ENCODE peak calls at places on chromosomes 12 and 14, in seven cellular contexts. One of them, this sample, is unnamed.

GRCh38 chr12:109582636-109583035 is 9.0 kb downstream of the MVK start:
- DNase-seq in fibroblast of mammary gland: no peak
- DNase-seq in prostate gland: no peak
- DNase-seq in fibroblast of pulmonary artery: no peak
- DNase-seq in pancreas: no peak
- DNase-seq in neural progenitor cell: peak
- DNase-seq in GM12865: no peak
- DNase-seq in this sample: no peak

GRCh38 chr12:16347391-16348298 is at the start of gene MGST1:
- DNase-seq in prostate gland: peak
- DNase-seq in neural progenitor cell: peak
- DNase-seq in fibroblast of mammary gland: peak
- DNase-seq in GM12865: peak
- DNase-seq in fibroblast of pulmonary artery: peak
- DNase-seq in pancreas: peak
- DNase-seq in this sample: peak

GRCh38 chr14:103522649-103523582 is at the start of gene CKB:
- DNase-seq in pancreas: peak
- DNase-seq in GM12865: peak
- DNase-seq in neural progenitor cell: peak
- DNase-seq in fibroblast of pulmonary artery: peak
- DNase-seq in fibroblast of mammary gland: no peak
- DNase-seq in prostate gland: peak
- DNase-seq in this sample: peak

GRCh38 chr12:46372852-46373302 is 304 bp upstream of the SLC38A2 start:
- DNase-seq in neural progenitor cell: no peak
- DNase-seq in pancreas: no peak
- DNase-seq in fibroblast of pulmonary artery: no peak
- DNase-seq in GM12865: no peak
- DNase-seq in fibroblast of mammary gland: no peak
- DNase-seq in prostate gland: no peak
- DNase-seq in this sample: no peak

GRCh38 chr14:37202265-37202664 is 4.5 kb downstream of the MIPOL1 start:
- DNase-seq in GM12865: no peak
- DNase-seq in fibroblast of pulmonary artery: peak
- DNase-seq in prostate gland: no peak
- DNase-seq in neural progenitor cell: no peak
- DNase-seq in pancreas: no peak
- DNase-seq in fibroblast of mammary gland: peak
- DNase-seq in this sample: no peak

GRCh38 chr12:14238224-14238792 is 127.2 kb upstream of the ATF7IP start:
- DNase-seq in prostate gland: no peak
- DNase-seq in fibroblast of mammary gland: peak
- DNase-seq in GM12865: peak
- DNase-seq in fibroblast of pulmonary artery: peak
- DNase-seq in pancreas: no peak
- DNase-seq in neural progenitor cell: no peak
- DNase-seq in this sample: no peak

GRCh38 chr12:49331360-49332222 is 5.4 kb downstream of the C1QL4 start:
- DNase-seq in neural progenitor cell: peak
- DNase-seq in fibroblast of mammary gland: peak
- DNase-seq in fibroblast of pulmonary artery: peak
- DNase-seq in prostate gland: peak
- DNase-seq in pancreas: peak
- DNase-seq in GM12865: no peak
- DNase-seq in this sample: peak

GRCh38 chr14:61695695-61696527 is 598 bp downstream of the HIF1A start:
- DNase-seq in neural progenitor cell: peak
- DNase-seq in pancreas: peak
- DNase-seq in fibroblast of pulmonary artery: peak
- DNase-seq in GM12865: peak
- DNase-seq in prostate gland: peak
- DNase-seq in fibroblast of mammary gland: no peak
- DNase-seq in this sample: peak

GRCh38 chr12:54701940-54702592 is 53.9 kb upstream of the DCD start:
- DNase-seq in fibroblast of pulmonary artery: peak
- DNase-seq in fibroblast of mammary gland: peak
- DNase-seq in neural progenitor cell: peak
- DNase-seq in pancreas: no peak
- DNase-seq in GM12865: peak
- DNase-seq in prostate gland: peak
- DNase-seq in this sample: no peak

GRCh38 chr14:58238252-58239247 is 6.1 kb upstream of the PSMA3 start:
- DNase-seq in fibroblast of pulmonary artery: peak
- DNase-seq in fibroblast of mammary gland: peak
- DNase-seq in pancreas: no peak
- DNase-seq in neural progenitor cell: no peak
- DNase-seq in prostate gland: no peak
- DNase-seq in GM12865: no peak
- DNase-seq in this sample: no peak

GRCh38 chr14:101823511-101824120 is 62.1 kb downstream of the PPP2R5C start:
- DNase-seq in fibroblast of mammary gland: peak
- DNase-seq in prostate gland: no peak
- DNase-seq in pancreas: no peak
- DNase-seq in neural progenitor cell: no peak
- DNase-seq in GM12865: peak
- DNase-seq in fibroblast of pulmonary artery: no peak
- DNase-seq in this sample: no peak

GRCh38 chr14:101826359-101826758 is 64.8 kb downstream of the PPP2R5C start:
- DNase-seq in fibroblast of mammary gland: no peak
- DNase-seq in fibroblast of pulmonary artery: no peak
- DNase-seq in GM12865: no peak
- DNase-seq in prostate gland: no peak
- DNase-seq in neural progenitor cell: no peak
- DNase-seq in pancreas: no peak
- DNase-seq in this sample: no peak

GRCh38 chr14:101825797-101826196 is 64.3 kb downstream of the PPP2R5C start:
- DNase-seq in fibroblast of pulmonary artery: no peak
- DNase-seq in fibroblast of mammary gland: no peak
- DNase-seq in prostate gland: no peak
- DNase-seq in neural progenitor cell: no peak
- DNase-seq in GM12865: peak
- DNase-seq in pancreas: no peak
- DNase-seq in this sample: no peak

GRCh38 chr14:101823081-101823480 is 61.6 kb downstream of the PPP2R5C start:
- DNase-seq in prostate gland: no peak
- DNase-seq in fibroblast of pulmonary artery: no peak
- DNase-seq in neural progenitor cell: no peak
- DNase-seq in pancreas: no peak
- DNase-seq in GM12865: peak
- DNase-seq in fibroblast of mammary gland: no peak
- DNase-seq in this sample: no peak

GRCh38 chr14:101824339-101824727 is 62.8 kb downstream of the PPP2R5C start:
- DNase-seq in fibroblast of pulmonary artery: no peak
- DNase-seq in prostate gland: no peak
- DNase-seq in GM12865: peak
- DNase-seq in fibroblast of mammary gland: peak
- DNase-seq in pancreas: no peak
- DNase-seq in neural progenitor cell: no peak
- DNase-seq in this sample: no peak
- H3K4me3 ChIP-seq in fibroblast of pulmonary artery: no peak
- H3K4me3 ChIP-seq in prostate gland: no peak
- H3K4me3 ChIP-seq in GM12865: peak
- H3K4me3 ChIP-seq in fibroblast of mammary gland: no peak
- H3K4me3 ChIP-seq in pancreas: no peak
- H3K4me3 ChIP-seq in neural progenitor cell: no peak
- H3K4me3 ChIP-seq in this sample: no peak

GRCh38 chr12:91991397-91992187 is 154.1 kb downstream of the BTG1 start:
- DNase-seq in prostate gland: no peak
- DNase-seq in pancreas: no peak
- DNase-seq in fibroblast of pulmonary artery: peak
- DNase-seq in GM12865: peak
- DNase-seq in neural progenitor cell: no peak
- DNase-seq in fibroblast of mammary gland: peak
- DNase-seq in this sample: no peak
- TF ChIP-seq CTCF in prostate gland: no peak
- TF ChIP-seq CTCF in pancreas: no peak
- TF ChIP-seq CTCF in fibroblast of pulmonary artery: no peak
- TF ChIP-seq CTCF in GM12865: no peak
- TF ChIP-seq CTCF in neural progenitor cell: no peak
- TF ChIP-seq CTCF in fibroblast of mammary gland: no peak
- TF ChIP-seq CTCF in this sample: no peak

GRCh38 chr14:68844210-68844545 is 51.3 kb upstream of the ZFP36L1 start:
- DNase-seq in GM12865: no peak
- DNase-seq in fibroblast of mammary gland: no peak
- DNase-seq in prostate gland: no peak
- DNase-seq in neural progenitor cell: no peak
- DNase-seq in fibroblast of pulmonary artery: no peak
- DNase-seq in pancreas: no peak
- DNase-seq in this sample: no peak

GRCh38 chr14:68846466-68846865 is 53.6 kb upstream of the ZFP36L1 start:
- DNase-seq in prostate gland: no peak
- DNase-seq in fibroblast of pulmonary artery: no peak
- DNase-seq in neural progenitor cell: no peak
- DNase-seq in fibroblast of mammary gland: no peak
- DNase-seq in GM12865: no peak
- DNase-seq in pancreas: no peak
- DNase-seq in this sample: no peak

GRCh38 chr14:68841030-68841809 is 48.4 kb upstream of the ZFP36L1 start:
- DNase-seq in fibroblast of pulmonary artery: peak
- DNase-seq in pancreas: no peak
- DNase-seq in GM12865: no peak
- DNase-seq in fibroblast of mammary gland: peak
- DNase-seq in neural progenitor cell: no peak
- DNase-seq in prostate gland: no peak
- DNase-seq in this sample: no peak

GRCh38 chr14:68842298-68842697 is 49.4 kb upstream of the ZFP36L1 start:
- DNase-seq in neural progenitor cell: no peak
- DNase-seq in pancreas: no peak
- DNase-seq in fibroblast of mammary gland: no peak
- DNase-seq in GM12865: no peak
- DNase-seq in prostate gland: no peak
- DNase-seq in fibroblast of pulmonary artery: no peak
- DNase-seq in this sample: no peak

GRCh38 chr14:68843471-68844209 is 50.8 kb upstream of the ZFP36L1 start:
- DNase-seq in neural progenitor cell: peak
- DNase-seq in prostate gland: peak
- DNase-seq in fibroblast of pulmonary artery: peak
- DNase-seq in GM12865: peak
- DNase-seq in pancreas: peak
- DNase-seq in fibroblast of mammary gland: peak
- DNase-seq in this sample: peak
- H3K4me3 ChIP-seq in neural progenitor cell: peak
- H3K4me3 ChIP-seq in prostate gland: no peak
- H3K4me3 ChIP-seq in fibroblast of pulmonary artery: peak
- H3K4me3 ChIP-seq in GM12865: no peak
- H3K4me3 ChIP-seq in pancreas: no peak
- H3K4me3 ChIP-seq in fibroblast of mammary gland: peak
- H3K4me3 ChIP-seq in this sample: peak

DNA sequence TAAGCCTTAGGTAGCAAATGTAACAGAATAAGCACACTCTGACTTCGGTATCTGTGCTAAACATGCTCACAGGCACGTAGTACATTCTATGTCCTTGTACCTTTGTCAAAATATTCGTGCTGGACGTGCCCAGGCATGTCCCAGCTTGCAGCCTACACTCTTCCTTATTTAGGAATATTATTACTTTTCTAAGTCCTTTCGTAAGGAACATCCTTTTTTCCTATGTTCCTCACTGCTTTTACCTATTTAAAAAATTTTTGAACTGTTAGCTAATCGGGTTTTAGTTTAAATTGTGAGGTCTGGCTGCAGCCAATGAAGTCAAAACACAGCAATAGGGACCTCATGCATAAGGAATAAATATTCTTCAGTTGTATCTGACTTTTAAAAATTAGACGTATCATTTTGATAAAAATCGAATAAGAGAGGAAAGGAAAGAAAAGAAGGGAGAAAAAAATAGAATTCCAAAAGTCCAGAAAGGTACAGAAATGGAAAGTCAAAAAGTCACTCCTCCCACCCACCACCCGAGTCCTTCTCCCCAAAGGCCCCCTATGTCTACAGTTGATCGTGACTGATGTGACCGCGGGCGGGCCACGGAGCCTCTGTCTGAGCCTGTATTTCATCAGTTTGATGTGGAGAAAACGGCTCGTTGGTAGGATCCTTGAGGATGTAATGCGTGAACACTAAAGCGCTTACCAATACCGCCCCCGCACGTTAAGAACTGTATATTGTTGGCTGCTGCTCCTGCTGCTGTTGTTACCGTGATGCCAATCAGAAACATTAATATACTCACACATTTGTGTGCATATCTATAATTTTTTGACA is 24.4 kb upstream of the UBC start:
- DNase-seq in prostate gland: peak
- DNase-seq in fibroblast of pulmonary artery: peak
- DNase-seq in fibroblast of mammary gland: peak
- DNase-seq in neural progenitor cell: peak
- DNase-seq in pancreas: no peak
- DNase-seq in GM12865: peak
- DNase-seq in this sample: peak
- TF ChIP-seq CTCF in prostate gland: peak
- TF ChIP-seq CTCF in fibroblast of pulmonary artery: peak
- TF ChIP-seq CTCF in fibroblast of mammary gland: no peak
- TF ChIP-seq CTCF in neural progenitor cell: peak
- TF ChIP-seq CTCF in pancreas: peak
- TF ChIP-seq CTCF in GM12865: peak
- TF ChIP-seq CTCF in this sample: peak

GRCh38 chr14:104579507-104579906 is at the start of gene C14orf180:
- DNase-seq in fibroblast of pulmonary artery: no peak
- DNase-seq in fibroblast of mammary gland: no peak
- DNase-seq in prostate gland: no peak
- DNase-seq in neural progenitor cell: no peak
- DNase-seq in GM12865: no peak
- DNase-seq in pancreas: peak
- DNase-seq in this sample: no peak
- H3K4me3 ChIP-seq in fibroblast of pulmonary artery: no peak
- H3K4me3 ChIP-seq in fibroblast of mammary gland: no peak
- H3K4me3 ChIP-seq in prostate gland: no peak
- H3K4me3 ChIP-seq in neural progenitor cell: no peak
- H3K4me3 ChIP-seq in GM12865: no peak
- H3K4me3 ChIP-seq in pancreas: no peak
- H3K4me3 ChIP-seq in this sample: no peak

This sample was measured in dorsolateral prefrontal cortex.